ENCODE peak calls at places on chromosomes 13 and 19, in four cellular contexts. J, X, E and K are unnamed samples.

GRCh38 chr19:52170863-52171320 is 529 bp downstream of the ZNF836 start:
- DNase-seq in J (peak; percentile 30), X (peak; percentile 43), E (no peak), K (no peak)

GRCh38 chr13:48977973-48978372 is 2.3 kb downstream of the FNDC3A start:
- DNase-seq in J (no peak), X (no peak), E (no peak), K (no peak)

GRCh38 chr13:43128504-43128929 is 105.1 kb downstream of the DNAJC15 start:
- DNase-seq in J (no peak), X (no peak), E (no peak), K (no peak)

GRCh38 chr13:34179481-34179880 is 361.5 kb downstream of the RFC3 start:
- DNase-seq in J (no peak), X (peak; percentile 87), E (no peak), K (no peak)

GRCh38 chr19:46366620-46367277 is 19.9 kb downstream of the PPP5C start:
- DNase-seq in J (no peak), X (no peak), E (no peak), K (no peak)

GRCh38 chr19:19224852-19225494 is 13.2 kb downstream of the NCAN start:
- DNase-seq in J (peak; percentile 75), X (peak; percentile 94), E (peak; percentile 73), K (peak; percentile 65)

GRCh38 chr13:25945596-25945995 is 106.2 kb downstream of the SHISA2 start:
- DNase-seq in J (no peak), X (no peak), E (no peak), K (no peak)

GRCh38 chr13:21639604-21640003 is 31.3 kb upstream of the FGF9 start:
- DNase-seq in J (no peak), X (no peak), E (no peak), K (peak; percentile 66)

GRCh38 chr13:113383089-113383488 is 19.2 kb upstream of the GRTP1 start:
- DNase-seq in J (no peak), X (no peak), E (no peak), K (no peak)

GRCh38 chr13:67204731-67205130 is 25.4 kb downstream of the PCDH9 start:
- DNase-seq in J (peak; percentile 33), X (no peak), E (no peak), K (no peak)

GRCh38 chr13:113879017-113879416 is 15.1 kb upstream of the GAS6 start:
- DNase-seq in J (no peak), X (no peak), E (no peak), K (no peak)

GRCh38 chr19:5895890-5896289 is 7.7 kb downstream of the NDUFA11 start:
- DNase-seq in J (no peak), X (no peak), E (no peak), K (no peak)

GRCh38 chr13:48542581-48543341 is 9.9 kb upstream of the RCBTB2 start:
- DNase-seq in J (peak; percentile 45), X (peak; percentile 63), E (no peak), K (peak; percentile 26)

GRCh38 chr13:95295026-95295425 is 6.2 kb downstream of the ABCC4 start:
- DNase-seq in J (no peak), X (no peak), E (no peak), K (no peak)

GRCh38 chr13:73200432-73200831 is 141.6 kb downstream of the KLF5 start:
- DNase-seq in J (no peak), X (no peak), E (no peak), K (no peak)

GRCh38 chr19:56538761-56539263 is at the start of gene ZFP28:
- DNase-seq in J (no peak), X (peak; percentile 65), E (no peak), K (no peak)

GRCh38 chr13:51240888-51241475 is 18.8 kb downstream of the FAM124A start:
- DNase-seq in J (no peak), X (no peak), E (no peak), K (no peak)

DNA sequence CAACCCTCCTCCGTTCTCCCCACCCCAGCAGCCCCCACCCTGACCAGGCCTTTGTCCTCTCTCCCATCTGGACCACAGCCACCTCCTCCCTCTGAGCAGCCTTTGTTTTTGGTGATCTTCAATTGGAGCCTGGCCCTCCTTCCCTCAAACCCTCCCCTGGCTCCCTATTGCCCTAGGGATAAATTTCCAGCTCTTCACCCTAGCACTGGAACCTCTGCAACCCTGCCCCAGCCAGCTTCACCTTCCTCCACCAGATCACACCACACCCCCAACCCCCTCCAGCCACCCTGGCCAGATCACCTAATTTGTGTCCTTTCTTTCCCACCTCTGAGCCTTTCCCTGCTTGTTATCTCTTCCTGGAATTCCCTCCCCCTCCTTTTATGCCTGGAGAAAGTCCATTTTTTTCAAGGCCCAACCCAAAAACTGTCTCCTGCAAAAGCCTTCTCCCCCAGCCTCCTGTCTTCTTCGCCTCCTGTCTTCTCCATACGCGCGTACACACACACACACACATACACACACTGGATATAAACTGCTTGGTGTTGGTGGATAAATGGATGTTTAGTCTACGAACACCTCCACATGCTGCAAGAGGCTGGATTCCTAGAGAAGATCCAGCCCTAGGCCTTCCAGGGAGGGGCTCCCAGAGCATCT is 5.2 kb upstream of the TLE2 start:
- DNase-seq in J (peak; percentile 71), X (peak; percentile 78), E (no peak), K (no peak)
- H4K8ac ChIP-seq in J (peak overlapping the region; percentile 49), X (no peak overlapping the region), E (no peak overlapping the region), K (no peak overlapping the region)

DNA sequence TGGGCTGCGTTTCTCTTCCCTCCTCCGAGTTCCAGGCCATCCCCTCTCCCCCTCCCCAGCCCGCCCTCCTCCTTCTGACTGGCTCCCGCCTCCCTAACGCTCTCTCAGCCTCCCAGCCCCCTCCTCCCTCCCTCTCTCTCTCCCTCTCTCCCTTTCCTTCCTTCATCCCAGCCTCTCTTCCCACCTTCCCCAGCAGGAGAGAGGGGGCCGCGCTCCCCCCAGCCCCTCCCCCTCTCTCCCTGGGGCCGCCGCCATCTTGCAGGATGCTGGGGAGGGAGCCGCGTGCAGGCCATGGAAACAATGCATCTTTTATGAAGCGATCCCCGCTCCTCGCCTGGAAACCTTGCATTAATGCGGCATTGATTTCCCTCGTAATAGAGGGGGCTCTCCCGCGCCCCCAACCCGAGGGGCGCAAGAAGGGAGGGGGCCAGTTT is 42.6 kb upstream of the ADGRL1 start:
- DNase-seq in J (peak; percentile 55), X (peak; percentile 98), E (peak; percentile 84), K (peak; percentile 87)
- H4K8ac ChIP-seq in J (peak overlapping the region; percentile 99), X (peak overlapping the region; percentile 7), E (no peak overlapping the region), K (no peak overlapping the region)

DNA sequence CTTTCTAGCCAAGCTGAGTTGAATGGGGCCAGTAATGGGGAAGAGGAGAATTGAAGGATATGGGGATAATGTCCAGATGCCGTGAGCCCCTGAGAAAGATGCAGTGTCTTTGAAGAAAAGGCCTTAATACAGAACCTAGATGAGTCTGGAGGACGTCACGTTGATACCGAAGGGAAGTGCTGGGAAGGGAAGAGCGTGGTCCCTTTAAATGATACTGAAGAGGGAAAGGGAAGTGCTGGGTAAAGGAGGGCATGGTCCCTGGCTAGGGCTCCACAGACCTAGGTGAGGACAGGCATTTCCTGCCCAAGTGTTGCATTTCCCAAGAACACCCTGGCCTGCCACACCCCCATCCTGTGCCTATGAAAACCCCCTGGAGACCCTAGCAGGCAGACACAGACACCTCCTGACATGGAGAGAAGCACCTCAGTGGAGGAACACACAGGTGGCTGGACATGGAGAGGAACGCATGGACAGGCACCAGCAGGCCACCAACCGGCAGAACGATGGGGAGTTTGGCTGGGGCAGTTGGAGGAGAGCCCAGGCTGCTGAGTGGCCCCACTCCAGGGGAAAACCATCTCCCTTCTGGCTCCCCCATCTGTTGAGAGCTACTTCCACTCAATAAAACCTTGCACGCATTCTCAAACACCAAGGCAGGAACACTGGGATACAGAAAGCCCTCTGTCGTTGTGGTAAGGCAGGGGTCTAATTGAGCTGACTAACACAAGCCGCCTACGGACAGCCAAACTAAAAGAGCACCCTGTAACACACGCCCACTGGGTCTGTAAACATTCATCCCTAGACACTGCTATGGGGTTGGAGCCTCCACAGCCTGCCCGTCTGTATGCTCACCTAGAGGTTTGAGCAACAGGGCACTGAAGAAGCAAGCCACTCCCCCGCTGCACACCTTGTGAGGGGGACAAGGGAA is 34.9 kb upstream of the POMP start:
- DNase-seq in J (no peak), X (peak; percentile 34), E (no peak), K (no peak)
- H4K8ac ChIP-seq in J (no peak overlapping the region), X (no peak overlapping the region), E (no peak overlapping the region), K (no peak overlapping the region)

GRCh38 chr19:55368701-55369563 is 1.3 kb downstream of the IL11 start:
- DNase-seq in J (peak; percentile 57), X (peak; percentile 65), E (no peak), K (no peak)

GRCh38 chr19:55372316-55373081 is 2.2 kb upstream of the IL11 start:
- DNase-seq in J (peak; percentile 79), X (peak; percentile 73), E (no peak), K (no peak)

GRCh38 chr19:55368106-55368505 is 2.2 kb downstream of the IL11 start:
- DNase-seq in J (no peak), X (no peak), E (no peak), K (no peak)

GRCh38 chr19:55369651-55370304 is 485 bp downstream of the IL11 start:
- DNase-seq in J (peak; percentile 85), X (peak; percentile 92), E (no peak), K (peak; percentile 63)

GRCh38 chr19:55370305-55370988 is at the start of gene IL11:
- DNase-seq in J (peak; percentile 84), X (peak; percentile 73), E (no peak), K (no peak)
- H4K8ac ChIP-seq in J (peak within 1 kb of the TSS; percentile 45), X (no peak within 1 kb of the TSS), E (peak within 1 kb of the TSS; percentile 62), K (no peak within 1 kb of the TSS)

GRCh38 chr13:32538234-32538620 is 368 bp downstream of the N4BP2L2 start:
- DNase-seq in J (peak; percentile 83), X (no peak), E (no peak), K (no peak)
- H4K8ac ChIP-seq in J (peak overlapping the region; percentile 95), X (no peak overlapping the region), E (peak overlapping the region; percentile 92), K (no peak overlapping the region)

DNA sequence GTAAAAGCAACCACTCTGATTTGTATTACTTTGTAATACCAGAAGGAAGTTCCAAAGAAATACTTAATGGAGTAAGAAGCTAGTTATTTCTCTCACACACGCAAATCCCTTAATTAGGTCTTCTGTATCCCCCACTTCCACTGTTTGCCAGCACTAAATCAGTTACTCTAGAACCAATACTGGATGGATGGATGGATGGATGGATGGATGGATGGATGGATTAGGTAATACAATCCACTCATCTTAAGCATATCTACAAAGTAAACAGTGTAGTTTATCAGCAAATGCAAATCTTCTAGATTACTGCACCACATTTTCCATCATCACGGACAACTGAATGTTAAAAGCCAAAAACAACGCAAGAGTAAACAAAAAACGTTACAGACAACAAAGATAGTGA is 5.2 kb upstream of the EFNB2 start:
- DNase-seq in J (no peak), X (no peak), E (no peak), K (no peak)
- H4K8ac ChIP-seq in J (no peak overlapping the region), X (no peak overlapping the region), E (no peak overlapping the region), K (no peak overlapping the region)

GRCh38 chr19:12918253-12918652 is 840 bp downstream of the SYCE2 start:
- DNase-seq in J (no peak), X (no peak), E (no peak), K (no peak)

GRCh38 chr19:12907166-12907565 is 11.9 kb downstream of the SYCE2 start:
- DNase-seq in J (no peak), X (no peak), E (no peak), K (no peak)

GRCh38 chr19:12913871-12914690 is 5.0 kb downstream of the SYCE2 start:
- DNase-seq in J (no peak), X (peak; percentile 59), E (no peak), K (no peak)

GRCh38 chr19:12913011-12913561 is 6.0 kb downstream of the SYCE2 start:
- DNase-seq in J (peak; percentile 6), X (peak; percentile 72), E (no peak), K (no peak)
- H4K8ac ChIP-seq in J (peak overlapping the region; percentile 55), X (peak overlapping the region; percentile 57), E (peak overlapping the region; percentile 95), K (no peak overlapping the region)